ENCODE peak calls at places on chromosomes 2 and 18, in four cellular contexts. X is choroid plexus epithelial cell; F is activated T-helper 9 cell treated with anti-CD3 and anti-CD28 coated beads, Interleukin-2, amount 50 U/mL, for 16 hours; U is cerebellum. J is an unnamed sample.
A peak's percentile ranks its signal among the peaks of the same experiment; 100 is the strongest.

GRCh38 chr2:226478121-226478809 is 321.4 kb downstream of the IRS1 start:
- DNase-seq in F (no peak), U (no peak), X (peak; percentile 96), J (peak; percentile 74)

GRCh38 chr2:149561309-149561926 is 26.2 kb downstream of the MMADHC start:
- DNase-seq in X (peak; percentile 52), U (peak; percentile 27), F (no peak), J (peak; percentile 48)

GRCh38 chr18:65352183-65352582 is 398.6 kb upstream of the CDH7 start:
- DNase-seq in X (no peak), F (no peak), U (peak; percentile 8), J (peak; percentile 50)

GRCh38 chr2:133532919-133533318 is 35.3 kb downstream of the NCKAP5 start:
- DNase-seq in F (no peak), U (no peak), X (no peak), J (no peak)

GRCh38 chr18:45106331-45106774 is 425.7 kb downstream of the SETBP1 start:
- DNase-seq in X (peak; percentile 6), U (no peak), F (no peak), J (no peak)

GRCh38 chr2:179302764-179303561 is 38.3 kb upstream of the SESTD1 start:
- DNase-seq in F (no peak), U (no peak), X (peak; percentile 6), J (no peak)

GRCh38 chr2:24351981-24352380 is 8.4 kb downstream of the ITSN2 start:
- DNase-seq in U (no peak), F (no peak), X (no peak), J (no peak)

GRCh38 chr2:233247744-233248143 is 3.7 kb upstream of the ATG16L1 start:
- DNase-seq in F (peak; percentile 46), U (no peak), X (no peak), J (no peak)

GRCh38 chr2:233384017-233384416 is 29.7 kb downstream of the DGKD start:
- DNase-seq in U (no peak), F (no peak), X (no peak), J (no peak)

GRCh38 chr2:228535396-228535795 is 353.9 kb upstream of the SPHKAP start:
- DNase-seq in U (no peak), X (no peak), F (no peak), J (no peak)

GRCh38 chr2:173347305-173348168 is 7.1 kb upstream of the CDCA7 start:
- DNase-seq in U (no peak), F (no peak), X (no peak), J (no peak)